ENCODE peak calls at places on chromosomes 6 and 20, in nine cellular contexts. H is posterior cingulate gyrus; A is stimulated activated naive CD8-positive, alpha-beta T cell treated with anti-CD3 and anti-CD28 coated beads, Interleukin-15, Interleukin-2, amounts not matched to agents 100 U/mL and 50 U/mL, for 24 hours; O is RWPE1; Z is astrocyte of the hippocampus; G is naive thymus-derived CD8-positive, alpha-beta T cell; N is GM23248; Q is stimulated activated CD8-positive, alpha-beta memory T cell treated with anti-CD3 and anti-CD28 coated beads, Interleukin-7, amount 100 ng/mL, for 4 hours; S is globus pallidus. B is an unnamed sample.

GRCh38 chr20:16475225-16475624 is 98.0 kb downstream of the KIF16B start:
- DNase-seq in H (no peak), A (no peak), O (no peak), Z (peak), G (no peak), N (peak), Q (no peak), S (no peak), B (no peak)

GRCh38 chr20:15594296-15594695 is 979.0 kb downstream of the KIF16B start:
- DNase-seq in H (no peak), A (no peak), O (peak), Z (peak), G (no peak), N (no peak), Q (no peak), S (no peak), B (no peak)

GRCh38 chr6:83920017-83920416 is 60.5 kb downstream of the CYB5R4 start:
- DNase-seq in H (no peak), A (no peak), O (no peak), Z (peak), G (no peak), N (peak), Q (no peak), S (no peak), B (no peak)

GRCh38 chr6:134750669-134751068 is 199.2 kb downstream of the ALDH8A1 start:
- DNase-seq in H (no peak), A (no peak), O (no peak), Z (peak), G (no peak), N (peak), Q (no peak), S (no peak), B (no peak)

GRCh38 chr6:44787254-44787844 is 399.8 kb downstream of the CDC5L start:
- DNase-seq in H (no peak), A (peak), O (no peak), Z (no peak), G (peak), N (no peak), Q (no peak), S (no peak), B (no peak)

GRCh38 chr6:139361211-139361610 is 13.2 kb downstream of the CITED2 start:
- DNase-seq in H (no peak), A (no peak), O (no peak), Z (no peak), G (no peak), N (no peak), Q (no peak), S (no peak), B (no peak)

GRCh38 chr20:57660510-57661199 is 40.4 kb upstream of the ZBP1 start:
- DNase-seq in H (no peak), A (no peak), O (no peak), Z (no peak), G (no peak), N (no peak), Q (no peak), S (no peak), B (no peak)

GRCh38 chr6:157556671-157557430 is 175.9 kb downstream of the ZDHHC14 start:
- DNase-seq in H (no peak), A (no peak), O (no peak), Z (no peak), G (no peak), N (no peak), Q (no peak), S (no peak), B (no peak)

GRCh38 chr6:47545223-47545622 is 67.6 kb downstream of the CD2AP start:
- DNase-seq in H (no peak), A (no peak), O (no peak), Z (no peak), G (no peak), N (no peak), Q (no peak), S (no peak), B (no peak)

GRCh38 chr6:3911614-3912336 is 62.6 kb downstream of the FAM50B start:
- DNase-seq in H (no peak), A (no peak), O (peak), Z (peak), G (no peak), N (peak), Q (no peak), S (no peak), B (no peak)

GRCh38 chr6:152474341-152474740 is 162.8 kb downstream of the SYNE1 start:
- DNase-seq in H (no peak), A (no peak), O (no peak), Z (peak), G (no peak), N (no peak), Q (no peak), S (no peak), B (no peak)

GRCh38 chr6:157716553-157716952 is 106.5 kb upstream of the SNX9 start:
- DNase-seq in H (no peak), A (no peak), O (no peak), Z (peak), G (no peak), N (peak), Q (no peak), S (no peak), B (no peak)

GRCh38 chr6:80938131-80938530 is 814.4 kb downstream of the TENT5A start:
- DNase-seq in H (no peak), A (no peak), O (no peak), Z (no peak), G (no peak), N (no peak), Q (no peak), S (no peak), B (no peak)

GRCh38 chr6:39379026-39379425 is 56.5 kb upstream of the KCNK16 start:
- DNase-seq in H (no peak), A (no peak), O (no peak), Z (no peak), G (no peak), N (no peak), Q (no peak), S (no peak), B (no peak)

GRCh38 chr20:24634855-24635254 is 165.4 kb downstream of the SYNDIG1 start:
- DNase-seq in H (peak), A (no peak), O (peak), Z (peak), G (no peak), N (peak), Q (no peak), S (peak), B (no peak)

GRCh38 chr6:148304976-148305375 is 37.7 kb upstream of the SASH1 start:
- DNase-seq in H (no peak), A (no peak), O (no peak), Z (peak), G (no peak), N (peak), Q (no peak), S (no peak), B (no peak)

GRCh38 chr6:51322505-51322904 is 503.8 kb downstream of the TFAP2B start:
- DNase-seq in H (no peak), A (no peak), O (no peak), Z (no peak), G (no peak), N (no peak), Q (no peak), S (no peak), B (no peak)

GRCh38 chr6:159493888-159494632 is 199.0 kb downstream of the SOD2 start:
- DNase-seq in H (no peak), A (no peak), O (no peak), Z (no peak), G (no peak), N (peak), Q (no peak), S (no peak), B (no peak)

GRCh38 chr6:44837741-44838140 is 450.2 kb downstream of the CDC5L start:
- DNase-seq in H (no peak), A (no peak), O (no peak), Z (no peak), G (no peak), N (peak), Q (no peak), S (no peak), B (no peak)

GRCh38 chr6:39367661-39368060 is 45.2 kb upstream of the KCNK16 start:
- DNase-seq in H (no peak), A (no peak), O (no peak), Z (no peak), G (no peak), N (no peak), Q (no peak), S (no peak), B (no peak)

GRCh38 chr20:63619505-63619904 is 7.4 kb downstream of the GMEB2 start:
- DNase-seq in H (no peak), A (no peak), O (no peak), Z (no peak), G (no peak), N (no peak), Q (no peak), S (no peak), B (no peak)

GRCh38 chr6:95786802-95787201 is 209.5 kb downstream of the MANEA start:
- DNase-seq in H (no peak), A (no peak), O (no peak), Z (no peak), G (no peak), N (no peak), Q (no peak), S (no peak), B (no peak)